ENCODE peak calls at places on chromosomes 1 and 21, in six cellular contexts. One of them, this sample, is unnamed.

GRCh38 chr1:38534473-38534823 is 325.1 kb downstream of the RRAGC start:
- DNase-seq in endodermal cell: no peak
- DNase-seq in tibial artery: no peak
- DNase-seq in pancreas: no peak
- DNase-seq in body of pancreas: no peak
- DNase-seq in neural progenitor cell: no peak
- DNase-seq in this sample: no peak

GRCh38 chr1:119926553-119926952 is 30.2 kb upstream of the ADAM30 start:
- DNase-seq in neural progenitor cell: no peak
- DNase-seq in body of pancreas: no peak
- DNase-seq in pancreas: no peak
- DNase-seq in tibial artery: no peak
- DNase-seq in endodermal cell: no peak
- DNase-seq in this sample: no peak

GRCh38 chr1:9630331-9631081 is 21.0 kb upstream of the PIK3CD start:
- DNase-seq in pancreas: no peak
- DNase-seq in endodermal cell: no peak
- DNase-seq in neural progenitor cell: no peak
- DNase-seq in body of pancreas: no peak
- DNase-seq in tibial artery: no peak
- DNase-seq in this sample: no peak

GRCh38 chr1:169816617-169817016 is 21.9 kb upstream of the METTL18 start:
- DNase-seq in pancreas: no peak
- DNase-seq in endodermal cell: no peak
- DNase-seq in body of pancreas: no peak
- DNase-seq in neural progenitor cell: no peak
- DNase-seq in tibial artery: no peak
- DNase-seq in this sample: no peak

GRCh38 chr1:156100205-156100995 is 14.1 kb upstream of the LMNA start:
- DNase-seq in tibial artery: no peak
- DNase-seq in pancreas: no peak
- DNase-seq in endodermal cell: no peak
- DNase-seq in neural progenitor cell: no peak
- DNase-seq in body of pancreas: no peak
- DNase-seq in this sample: no peak

GRCh38 chr1:22916469-22916817 is 56.2 kb downstream of the LACTBL1 start:
- DNase-seq in neural progenitor cell: no peak
- DNase-seq in endodermal cell: no peak
- DNase-seq in pancreas: no peak
- DNase-seq in body of pancreas: no peak
- DNase-seq in tibial artery: no peak
- DNase-seq in this sample: no peak

GRCh38 chr1:16017461-16018303 is at the start of gene HSPB7:
- DNase-seq in neural progenitor cell: peak; percentile 70
- DNase-seq in endodermal cell: peak; percentile 86
- DNase-seq in body of pancreas: peak; percentile 63
- DNase-seq in pancreas: peak; percentile 31
- DNase-seq in tibial artery: peak; percentile 89
- DNase-seq in this sample: peak; percentile 96

GRCh38 chr1:1308756-1309524 is 543 bp downstream of the PUSL1 start:
- DNase-seq in tibial artery: peak; percentile 44
- DNase-seq in endodermal cell: peak; percentile 81
- DNase-seq in body of pancreas: peak; percentile 60
- DNase-seq in neural progenitor cell: peak; percentile 42
- DNase-seq in pancreas: no peak
- DNase-seq in this sample: peak; percentile 56

DNA sequence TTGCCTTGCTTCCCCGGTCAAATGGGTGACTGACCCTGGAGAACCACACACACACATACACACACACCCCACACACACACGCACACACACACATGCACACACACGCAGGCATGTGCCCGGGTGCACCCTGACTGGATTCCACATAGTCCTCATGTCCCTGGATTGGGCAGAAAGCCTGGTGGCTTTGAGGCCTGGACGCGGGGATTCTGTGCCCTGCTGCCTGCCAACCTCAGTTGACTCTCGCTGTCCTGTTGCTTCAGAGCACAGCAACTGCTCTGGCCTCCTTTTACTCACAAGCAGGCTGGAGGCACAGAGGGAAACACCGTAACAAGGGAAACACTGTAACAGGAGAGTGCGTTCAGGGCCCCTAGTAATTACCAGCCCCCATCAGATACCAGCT is 6.4 kb downstream of the RORC start:
- DNase-seq in pancreas: no peak
- DNase-seq in body of pancreas: no peak
- DNase-seq in endodermal cell: no peak
- DNase-seq in neural progenitor cell: no peak
- DNase-seq in tibial artery: no peak
- DNase-seq in this sample: peak; percentile 48
- H3K27ac ChIP-seq in pancreas: no peak overlapping the region
- H3K27ac ChIP-seq in body of pancreas: no peak overlapping the region
- H3K27ac ChIP-seq in endodermal cell: no peak overlapping the region
- H3K27ac ChIP-seq in neural progenitor cell: no peak overlapping the region
- H3K27ac ChIP-seq in tibial artery: no peak overlapping the region
- H3K27ac ChIP-seq in this sample: peak overlapping the region; percentile 96

GRCh38 chr1:153683853-153684252 is 5.4 kb downstream of the NPR1 start:
- DNase-seq in endodermal cell: no peak
- DNase-seq in pancreas: no peak
- DNase-seq in tibial artery: no peak
- DNase-seq in body of pancreas: no peak
- DNase-seq in neural progenitor cell: no peak
- DNase-seq in this sample: no peak

GRCh38 chr1:153680120-153680403 is 1.6 kb downstream of the NPR1 start:
- DNase-seq in body of pancreas: no peak
- DNase-seq in tibial artery: no peak
- DNase-seq in endodermal cell: peak; percentile 59
- DNase-seq in neural progenitor cell: no peak
- DNase-seq in pancreas: no peak
- DNase-seq in this sample: no peak

GRCh38 chr1:153685578-153686340 is 7.3 kb downstream of the NPR1 start:
- DNase-seq in pancreas: no peak
- DNase-seq in body of pancreas: no peak
- DNase-seq in tibial artery: no peak
- DNase-seq in endodermal cell: no peak
- DNase-seq in neural progenitor cell: peak; percentile 38
- DNase-seq in this sample: no peak

GRCh38 chr1:153684892-153685291 is 6.4 kb downstream of the NPR1 start:
- DNase-seq in tibial artery: no peak
- DNase-seq in pancreas: no peak
- DNase-seq in body of pancreas: no peak
- DNase-seq in neural progenitor cell: no peak
- DNase-seq in endodermal cell: no peak
- DNase-seq in this sample: no peak

DNA sequence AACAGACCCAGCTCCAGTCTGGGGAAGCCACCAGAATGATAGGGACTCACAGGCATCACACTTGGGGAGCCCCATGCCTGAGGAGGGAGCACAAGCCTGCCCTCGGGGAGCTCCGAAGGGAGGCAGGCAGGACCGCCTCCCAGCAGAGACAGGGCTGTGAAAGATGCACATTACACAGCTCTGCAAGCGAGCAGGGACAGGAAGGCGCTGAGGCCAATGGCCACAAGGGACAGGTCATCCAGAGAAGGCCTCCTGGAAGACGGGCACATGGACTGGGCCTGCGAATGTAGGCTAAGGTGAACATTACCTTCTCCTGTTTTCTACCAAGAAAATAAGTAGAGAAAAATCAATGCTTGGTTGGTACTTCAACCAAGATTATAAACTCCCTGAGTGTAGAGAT is 4.2 kb downstream of the NPR1 start:
- DNase-seq in tibial artery: no peak
- DNase-seq in pancreas: no peak
- DNase-seq in endodermal cell: no peak
- DNase-seq in body of pancreas: no peak
- DNase-seq in neural progenitor cell: no peak
- DNase-seq in this sample: no peak
- TF ChIP-seq CTCF in tibial artery: no peak
- TF ChIP-seq CTCF in pancreas: no peak
- TF ChIP-seq CTCF in endodermal cell: no peak
- TF ChIP-seq CTCF in body of pancreas: no peak
- TF ChIP-seq CTCF in neural progenitor cell: no peak
- TF ChIP-seq CTCF in this sample: no peak

DNA sequence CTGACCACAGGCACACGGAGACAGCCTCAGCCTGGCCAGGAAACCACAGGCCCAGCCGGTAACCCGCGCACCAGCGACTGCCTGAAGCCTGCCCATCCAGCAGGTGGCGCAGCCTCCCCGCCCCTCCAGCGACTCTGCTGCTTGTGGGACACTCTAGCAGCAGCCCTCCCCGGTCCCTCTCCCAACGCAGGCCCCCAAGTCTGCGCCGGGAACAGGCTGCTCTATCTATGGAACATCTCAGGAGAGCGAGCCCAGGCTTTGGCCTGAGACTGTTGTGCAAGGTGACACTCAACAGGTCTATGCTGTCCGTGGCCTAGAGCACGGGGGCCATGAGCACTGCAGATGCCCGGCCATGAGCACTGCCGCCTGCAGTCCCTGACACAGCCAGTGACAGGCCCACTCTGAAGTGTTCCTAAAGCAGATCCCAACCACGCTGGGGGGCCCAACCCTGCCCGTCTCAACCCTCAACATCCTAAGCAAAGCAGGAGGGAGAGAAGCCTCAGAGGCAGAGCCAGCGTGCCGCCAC is 28.4 kb downstream of the WDR4 start:
- DNase-seq in neural progenitor cell: peak; percentile 30
- DNase-seq in endodermal cell: peak; percentile 92
- DNase-seq in body of pancreas: no peak
- DNase-seq in tibial artery: no peak
- DNase-seq in pancreas: no peak
- DNase-seq in this sample: no peak
- H3K36me3 ChIP-seq in neural progenitor cell: no peaks in the 10 kb centered on the region
- H3K36me3 ChIP-seq in endodermal cell: peaks cover 85% of the 10 kb centered on the region
- H3K36me3 ChIP-seq in body of pancreas: peaks cover 48% of the 10 kb centered on the region
- H3K36me3 ChIP-seq in tibial artery: peaks cover 99% of the 10 kb centered on the region
- H3K36me3 ChIP-seq in pancreas: peaks cover 47% of the 10 kb centered on the region
- H3K36me3 ChIP-seq in this sample: peaks cover 14% of the 10 kb centered on the region

GRCh38 chr1:218850367-218850766 is 323.3 kb upstream of the LYPLAL1 start:
- DNase-seq in body of pancreas: no peak
- DNase-seq in tibial artery: no peak
- DNase-seq in neural progenitor cell: no peak
- DNase-seq in endodermal cell: no peak
- DNase-seq in pancreas: no peak
- DNase-seq in this sample: no peak

GRCh38 chr1:218847966-218848365 is 325.7 kb upstream of the LYPLAL1 start:
- DNase-seq in pancreas: no peak
- DNase-seq in body of pancreas: no peak
- DNase-seq in tibial artery: no peak
- DNase-seq in neural progenitor cell: no peak
- DNase-seq in endodermal cell: no peak
- DNase-seq in this sample: no peak

GRCh38 chr1:218847089-218847768 is 326.4 kb upstream of the LYPLAL1 start:
- DNase-seq in neural progenitor cell: no peak
- DNase-seq in body of pancreas: no peak
- DNase-seq in endodermal cell: no peak
- DNase-seq in tibial artery: no peak
- DNase-seq in pancreas: no peak
- DNase-seq in this sample: no peak

GRCh38 chr1:218852541-218852940 is 321.1 kb upstream of the LYPLAL1 start:
- DNase-seq in endodermal cell: no peak
- DNase-seq in body of pancreas: no peak
- DNase-seq in neural progenitor cell: no peak
- DNase-seq in tibial artery: no peak
- DNase-seq in pancreas: no peak
- DNase-seq in this sample: no peak

DNA sequence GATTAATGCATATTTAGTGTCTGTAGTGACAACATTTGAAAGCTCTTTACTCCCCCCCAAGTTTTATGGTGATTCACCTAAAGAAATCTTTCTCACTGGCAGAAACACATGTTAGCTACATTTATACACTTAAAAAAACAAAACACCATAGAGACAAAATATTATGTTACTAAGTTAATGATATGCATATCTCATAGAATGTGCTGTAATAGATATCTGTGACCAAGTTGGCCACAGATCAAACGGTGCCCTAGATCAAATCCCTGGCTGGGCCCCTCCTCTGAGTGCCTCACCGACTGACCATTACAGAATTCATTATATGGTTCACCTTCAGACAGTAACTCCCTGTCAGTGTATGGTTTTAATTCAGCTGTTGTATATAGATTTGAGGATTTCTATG is 322.1 kb upstream of the LYPLAL1 start:
- DNase-seq in body of pancreas: no peak
- DNase-seq in tibial artery: no peak
- DNase-seq in neural progenitor cell: no peak
- DNase-seq in pancreas: no peak
- DNase-seq in endodermal cell: no peak
- DNase-seq in this sample: no peak
- H3K27ac ChIP-seq in body of pancreas: no peak overlapping the region
- H3K27ac ChIP-seq in tibial artery: no peak overlapping the region
- H3K27ac ChIP-seq in neural progenitor cell: no peak overlapping the region
- H3K27ac ChIP-seq in pancreas: no peak overlapping the region
- H3K27ac ChIP-seq in endodermal cell: no peak overlapping the region
- H3K27ac ChIP-seq in this sample: no peak overlapping the region

DNA sequence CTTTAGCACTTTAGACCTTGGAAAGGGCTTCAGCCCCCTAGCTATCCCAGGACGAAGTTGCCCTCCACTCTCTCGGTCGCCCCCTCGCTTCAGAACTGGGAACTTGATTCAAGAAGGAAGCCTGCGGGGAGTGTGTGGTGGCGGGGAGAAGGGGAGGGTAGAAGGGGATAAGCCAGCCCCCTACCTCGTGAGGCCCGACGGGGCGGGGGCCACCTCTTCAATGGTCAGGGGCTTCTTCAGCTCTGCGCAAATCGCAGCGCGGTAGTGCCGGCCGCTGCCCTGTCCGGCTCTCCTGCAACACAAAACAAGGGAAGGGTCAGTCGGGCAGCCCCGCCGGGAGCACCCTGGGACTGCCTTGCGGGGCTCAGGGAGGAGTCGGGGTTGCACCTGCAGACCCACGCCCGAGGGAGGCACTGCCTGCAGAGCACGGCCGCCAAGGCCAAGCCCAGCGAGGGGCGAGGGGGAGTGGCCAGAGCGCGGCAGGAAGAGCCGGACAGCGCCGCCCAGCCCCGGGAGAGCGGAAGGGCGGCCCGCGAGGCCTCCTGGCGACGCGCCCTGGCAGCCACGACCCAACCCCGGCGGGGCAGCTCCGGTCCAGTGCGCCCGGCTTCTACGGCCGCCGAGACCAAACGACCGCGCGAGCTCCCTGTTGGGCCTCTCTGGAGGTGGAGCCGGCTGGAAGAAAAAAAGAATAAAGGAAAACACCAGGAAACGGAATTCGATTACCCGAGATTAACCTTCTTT is 56.2 kb upstream of the RASAL2 start:
- DNase-seq in endodermal cell: peak; percentile 90
- DNase-seq in tibial artery: peak; percentile 74
- DNase-seq in body of pancreas: peak; percentile 92
- DNase-seq in neural progenitor cell: peak; percentile 78
- DNase-seq in pancreas: peak; percentile 83
- DNase-seq in this sample: peak; percentile 95
- TF ChIP-seq CTCF in endodermal cell: peak; percentile 70
- TF ChIP-seq CTCF in tibial artery: peak; percentile 23
- TF ChIP-seq CTCF in body of pancreas: peak; percentile 73
- TF ChIP-seq CTCF in neural progenitor cell: peak; percentile 26
- TF ChIP-seq CTCF in pancreas: peak; percentile 34
- TF ChIP-seq CTCF in this sample: no peak